ENCODE peak calls at places on chromosome 17, in ten cellular contexts. Q, K, M, S, G, U, R, E, J and O are unnamed samples.

GRCh38 chr17:39001703-39002637 is 34.8 kb upstream of the FBXO47 start:
- DNase-seq in Q (peak), K (peak), M (peak), S (no peak), G (peak), U (peak), R (no peak), E (peak), J (no peak), O (no peak)

GRCh38 chr17:79844869-79845600 is 5.8 kb upstream of the CBX4 start:
- DNase-seq in Q (no peak), K (peak), M (no peak), S (no peak), G (no peak), U (peak), R (no peak), E (no peak), J (no peak), O (no peak)

GRCh38 chr17:12743046-12743445 is 46.3 kb upstream of the ARHGAP44 start:
- DNase-seq in Q (no peak), K (no peak), M (no peak), S (no peak), G (no peak), U (no peak), R (no peak), E (no peak), J (no peak), O (no peak)

GRCh38 chr17:41065829-41066624 is at the start of gene KRTAP2-4:
- DNase-seq in Q (peak), K (peak), M (peak), S (no peak), G (no peak), U (no peak), R (no peak), E (no peak), J (peak), O (no peak)

GRCh38 chr17:77371117-77371887 is 230.5 kb downstream of the SEC14L1 start:
- DNase-seq in Q (no peak), K (no peak), M (no peak), S (no peak), G (no peak), U (no peak), R (no peak), E (no peak), J (no peak), O (no peak)

GRCh38 chr17:77498875-77499698 is 358.3 kb downstream of the SEC14L1 start:
- DNase-seq in Q (no peak), K (no peak), M (no peak), S (no peak), G (peak), U (peak), R (no peak), E (no peak), J (no peak), O (no peak)

GRCh38 chr17:16484445-16485169 is 7.4 kb downstream of the LRRC75A start:
- DNase-seq in Q (no peak), K (no peak), M (no peak), S (no peak), G (no peak), U (no peak), R (no peak), E (no peak), J (no peak), O (no peak)

GRCh38 chr17:13204607-13205237 is 186.9 kb upstream of the ELAC2 start:
- DNase-seq in Q (no peak), K (peak), M (no peak), S (no peak), G (no peak), U (no peak), R (no peak), E (no peak), J (no peak), O (no peak)

GRCh38 chr17:21425736-21426135 is 49.6 kb downstream of the KCNJ12 start:
- DNase-seq in Q (no peak), K (no peak), M (peak), S (no peak), G (no peak), U (no peak), R (no peak), E (no peak), J (no peak), O (no peak)

GRCh38 chr17:2023256-2023655 is 1.9 kb downstream of the RTN4RL1 start:
- DNase-seq in Q (no peak), K (no peak), M (no peak), S (no peak), G (no peak), U (no peak), R (no peak), E (no peak), J (no peak), O (no peak)

GRCh38 chr17:9166678-9167077 is 145.4 kb downstream of the NTN1 start:
- DNase-seq in Q (no peak), K (no peak), M (no peak), S (no peak), G (no peak), U (no peak), R (no peak), E (no peak), J (no peak), O (no peak)

GRCh38 chr17:9158545-9159452 is 137.5 kb downstream of the NTN1 start:
- DNase-seq in Q (no peak), K (no peak), M (peak), S (no peak), G (no peak), U (no peak), R (no peak), E (no peak), J (no peak), O (no peak)

DNA sequence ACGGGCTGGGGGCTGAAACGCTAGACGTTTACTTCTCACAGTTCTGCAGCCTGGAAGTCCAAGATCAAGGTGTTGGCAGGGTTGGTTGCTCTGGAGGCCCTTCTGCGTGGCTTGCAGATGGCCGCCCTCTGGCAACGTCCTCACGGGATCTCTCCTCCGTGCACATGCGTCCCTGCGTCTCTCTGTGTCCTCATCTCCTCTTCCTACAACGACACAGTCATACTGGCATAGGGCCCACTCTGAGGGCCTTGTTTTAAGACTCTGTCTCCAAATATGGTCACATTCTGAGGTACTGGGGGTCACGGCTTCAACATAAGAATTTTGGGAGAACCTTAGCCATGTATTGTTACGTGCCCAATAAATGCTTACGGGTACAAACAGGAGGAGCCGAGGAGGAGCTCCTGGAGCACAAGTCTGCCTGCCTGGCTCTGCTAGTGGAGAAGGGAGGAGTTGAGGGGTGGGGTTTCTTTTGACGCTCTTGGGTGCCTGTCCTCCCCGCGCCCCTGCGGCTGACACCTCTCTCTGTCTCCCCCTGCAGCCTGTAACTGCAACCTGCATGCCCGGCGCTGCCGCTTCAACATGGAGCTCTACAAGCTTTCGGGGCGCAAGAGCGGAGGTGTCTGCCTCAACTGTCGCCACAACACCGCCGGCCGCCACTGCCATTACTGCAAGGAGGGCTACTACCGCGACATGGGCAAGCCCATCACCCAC is 141.1 kb downstream of the NTN1 start:
- DNase-seq in Q (no peak), K (no peak), M (no peak), S (no peak), G (peak), U (no peak), R (peak), E (no peak), J (no peak), O (no peak)
- H3K4me3 ChIP-seq in Q (no peak), K (no peak), M (no peak), S (no peak), G (peak), U (no peak), R (peak), E (no peak), J (no peak), O (no peak)

GRCh38 chr17:50148226-50149098 is 2.0 kb downstream of the PPP1R9B start:
- DNase-seq in Q (no peak), K (peak), M (no peak), S (peak), G (peak), U (peak), R (no peak), E (peak), J (no peak), O (no peak)
- TF ChIP-seq CTCF in Q (peak), K (no peak), M (no peak), S (no peak), G (peak), U (peak), R (no peak), E (no peak), J (peak), O (peak)

DNA sequence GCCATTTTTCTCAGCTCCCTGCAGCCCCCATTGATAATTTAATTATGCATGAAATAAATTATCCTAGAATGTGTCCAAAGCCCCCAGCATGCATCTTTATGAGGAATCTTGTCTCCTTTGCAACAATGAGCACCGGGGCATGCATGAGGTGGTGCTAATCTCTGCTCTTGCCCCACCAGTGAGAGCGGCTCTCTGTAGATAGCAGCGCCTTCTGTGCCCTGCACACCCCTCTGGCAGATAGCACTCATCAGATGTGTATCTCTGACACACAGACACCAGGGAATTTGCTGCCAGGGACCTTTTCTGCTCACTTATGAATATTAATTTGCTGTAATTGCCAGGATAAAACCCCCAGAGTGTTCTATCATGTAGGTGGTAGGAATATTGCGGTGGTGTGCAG is 140.3 kb upstream of the CDC42EP4 start:
- DNase-seq in Q (no peak), K (no peak), M (no peak), S (no peak), G (no peak), U (no peak), R (no peak), E (no peak), J (no peak), O (no peak)
- H3K4me3 ChIP-seq in Q (no peak), K (no peak), M (no peak), S (no peak), G (no peak), U (no peak), R (no peak), E (no peak), J (no peak), O (no peak)

DNA sequence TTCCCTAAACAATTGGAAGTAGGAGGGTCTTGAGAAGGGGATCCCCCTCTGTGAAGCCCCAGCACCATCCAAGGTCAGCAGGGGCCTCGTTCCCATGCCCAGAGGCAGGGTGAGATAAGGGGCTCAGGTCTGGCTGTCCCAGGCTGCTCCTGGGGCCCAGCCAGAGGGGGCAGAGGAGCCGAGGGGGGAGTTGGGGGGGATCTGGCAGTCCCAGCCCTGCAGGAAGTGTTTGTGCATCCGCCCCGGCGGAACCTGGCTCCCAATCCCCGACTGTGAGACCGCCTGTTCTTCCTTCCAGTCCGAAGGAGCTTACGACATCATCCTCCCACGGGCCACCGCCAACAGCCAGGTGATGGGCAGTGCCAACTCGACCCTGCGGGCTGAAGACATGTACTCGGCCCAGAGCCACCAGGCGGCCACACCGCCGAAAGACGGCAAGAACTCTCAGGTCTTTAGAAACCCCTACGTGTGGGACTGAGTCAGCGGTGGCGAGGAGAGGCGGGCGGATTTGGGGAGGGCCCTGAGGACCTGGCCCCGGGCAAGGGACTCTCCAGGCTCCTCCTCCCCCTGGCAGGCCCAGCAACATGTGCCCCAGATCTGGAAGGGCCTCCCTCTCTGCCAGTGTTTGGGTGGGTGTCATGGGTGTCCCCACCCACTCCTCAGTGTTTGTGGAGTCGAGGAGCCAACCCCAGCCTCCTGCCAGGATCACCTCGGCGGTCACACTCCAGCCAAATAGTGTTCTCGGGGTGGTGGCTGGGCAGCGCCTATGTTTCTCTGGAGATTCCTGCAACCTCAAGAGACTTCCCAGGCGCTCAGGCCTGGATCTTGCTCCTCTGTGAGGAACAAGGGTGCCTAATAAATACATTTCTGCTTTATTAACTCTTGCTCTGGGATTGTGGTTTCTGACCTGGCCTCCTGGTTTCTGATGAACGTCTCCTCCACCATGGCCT is 14.9 kb downstream of the GPRC5C start:
- DNase-seq in Q (no peak), K (peak), M (peak), S (no peak), G (peak), U (no peak), R (no peak), E (peak), J (no peak), O (no peak)
- TF ChIP-seq CTCF in Q (no peak), K (no peak), M (no peak), S (no peak), G (peak), U (no peak), R (no peak), E (no peak), J (no peak), O (no peak)

GRCh38 chr17:44005865-44006580 is 1.6 kb downstream of the NAGS start:
- DNase-seq in Q (no peak), K (no peak), M (no peak), S (no peak), G (no peak), U (peak), R (no peak), E (no peak), J (no peak), O (no peak)

GRCh38 chr17:44005527-44005864 is 1.1 kb downstream of the NAGS start:
- DNase-seq in Q (no peak), K (no peak), M (no peak), S (no peak), G (no peak), U (no peak), R (no peak), E (no peak), J (no peak), O (no peak)

GRCh38 chr17:44007346-44008204 is 3.2 kb downstream of the NAGS start:
- DNase-seq in Q (no peak), K (peak), M (no peak), S (no peak), G (no peak), U (no peak), R (no peak), E (no peak), J (no peak), O (no peak)

GRCh38 chr17:44008205-44008909 is 3.9 kb downstream of the NAGS start:
- DNase-seq in Q (no peak), K (no peak), M (no peak), S (no peak), G (no peak), U (no peak), R (no peak), E (no peak), J (no peak), O (no peak)

GRCh38 chr17:44006581-44007345 is 2.3 kb downstream of the NAGS start:
- DNase-seq in Q (peak), K (peak), M (peak), S (peak), G (peak), U (peak), R (peak), E (peak), J (peak), O (peak)
- H3K4me3 ChIP-seq in Q (peak), K (peak), M (peak), S (peak), G (peak), U (peak), R (peak), E (peak), J (peak), O (peak)